ENCODE peak calls at places on chromosomes 6 and 20, in four cellular contexts. J is K562, L is HepG2, U is GM12878. Y is an unnamed sample.

GRCh38 chr20:54475334-54476287 is at the start of gene DOK5:
- DNase-seq in J (no peak), L (no peak), U (no peak), Y (peak)

GRCh38 chr6:90256698-90257485 is 39.8 kb downstream of the BACH2 start:
- DNase-seq in J (no peak), L (no peak), U (no peak), Y (no peak)

GRCh38 chr20:3250091-3250504 is 11.1 kb upstream of the SLC4A11 start:
- DNase-seq in J (peak), L (peak), U (no peak), Y (peak)

GRCh38 chr6:6804843-6805680 is 216.5 kb downstream of the LY86 start:
- DNase-seq in J (no peak), L (no peak), U (no peak), Y (no peak)

GRCh38 chr6:159939591-159940016 is 29.3 kb upstream of the IGF2R start:
- DNase-seq in J (no peak), L (no peak), U (no peak), Y (no peak)

GRCh38 chr20:25259358-25259757 is 11.5 kb downstream of the PYGB start:
- DNase-seq in J (no peak), L (no peak), U (no peak), Y (no peak)

GRCh38 chr6:158285321-158285960 is 26.8 kb upstream of the TULP4 start:
- DNase-seq in J (no peak), L (no peak), U (no peak), Y (no peak)

GRCh38 chr6:16103708-16104107 is 25.2 kb upstream of the MYLIP start:
- DNase-seq in J (no peak), L (no peak), U (no peak), Y (no peak)

GRCh38 chr6:152048921-152049320 is 241.4 kb downstream of the ESR1 start:
- DNase-seq in J (no peak), L (no peak), U (no peak), Y (no peak)

GRCh38 chr6:152053332-152053731 is 245.8 kb downstream of the ESR1 start:
- DNase-seq in J (no peak), L (no peak), U (no peak), Y (no peak)

GRCh38 chr6:152049502-152049901 is 242.0 kb downstream of the ESR1 start:
- DNase-seq in J (no peak), L (no peak), U (no peak), Y (no peak)

GRCh38 chr6:152052061-152052460 is 244.6 kb downstream of the ESR1 start:
- DNase-seq in J (no peak), L (no peak), U (no peak), Y (no peak)

DNA sequence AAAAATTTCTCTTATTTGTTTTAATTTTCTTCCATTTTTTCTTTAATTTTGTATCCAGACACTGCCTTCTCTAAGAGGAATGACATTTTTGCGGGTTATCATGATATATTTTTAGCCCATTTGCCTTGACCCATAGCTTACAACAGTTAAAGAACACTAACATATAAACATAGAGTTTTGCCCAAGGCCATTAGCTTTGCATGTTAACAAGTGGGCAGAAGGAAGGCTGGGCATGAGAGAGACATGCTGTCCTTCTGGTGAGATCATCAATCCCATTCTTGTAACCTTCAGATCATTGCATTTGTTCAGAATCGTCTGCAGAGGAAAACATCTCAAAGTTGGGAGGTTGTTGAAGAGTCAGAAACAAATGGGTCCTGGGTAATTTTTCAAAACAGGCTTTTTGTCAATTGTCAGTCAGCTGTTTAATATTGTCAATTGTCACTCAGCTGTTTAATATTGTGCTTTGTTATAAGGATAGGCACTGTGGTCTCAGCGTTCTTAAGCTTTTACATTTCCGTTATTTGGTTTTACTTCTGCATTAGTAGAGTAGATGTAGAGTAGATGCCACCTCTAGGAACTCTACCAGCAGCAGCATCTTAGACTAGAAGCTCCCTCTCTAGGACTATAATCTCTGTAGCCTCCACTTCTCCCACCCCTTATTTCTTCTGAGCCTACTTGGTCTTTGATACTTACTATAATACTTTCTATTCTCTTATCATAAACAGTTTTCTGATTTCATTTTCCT is 243.1 kb downstream of the ESR1 start:
- DNase-seq in J (no peak), L (no peak), U (no peak), Y (no peak)
- TF ChIP-seq ETV6 in J (no peak), L (no peak), U (no peak), Y (no peak)

GRCh38 chr20:62921119-62921687 is 5.1 kb downstream of the DIDO1 start:
- DNase-seq in J (peak), L (peak), U (no peak), Y (peak)
- TF ChIP-seq ESRRA in J (no peak), L (no peak), U (no peak), Y (no peak)

GRCh38 chr6:84282566-84282965 is 55.1 kb upstream of the CEP162 start:
- DNase-seq in J (no peak), L (no peak), U (no peak), Y (no peak)
- TF ChIP-seq CTCF in J (no peak), L (no peak), U (no peak), Y (no peak)

GRCh38 chr20:5189917-5190316 is 63.1 kb downstream of the CDS2 start:
- DNase-seq in J (no peak), L (no peak), U (no peak), Y (no peak)
- TF ChIP-seq ETV6 in J (no peak), L (no peak), U (no peak), Y (no peak)

GRCh38 chr6:44342489-44342888 is at the start of gene SPATS1:
- DNase-seq in J (no peak), L (no peak), U (no peak), Y (peak)
- TF ChIP-seq ESRRA in J (no peak), L (no peak), U (no peak), Y (no peak)